ENCODE peak calls at places on chromosomes 16 and 17, in four cellular contexts. V, H, J and Z are unnamed samples. For H3K27me3, the result is how much of the 10 kb centered on the place peaks cover.

GRCh38 chr17:29107933-29108805 is 65.2 kb downstream of the PIPOX start:
- DNase-seq in V (no peak), H (no peak), J (no peak), Z (no peak)

GRCh38 chr16:69761983-69762842 is at the start of gene WWP2:
- DNase-seq in V (peak), H (peak), J (peak), Z (peak)

GRCh38 chr17:39359994-39360393 is 41.4 kb downstream of the FBXL20 start:
- DNase-seq in V (no peak), H (no peak), J (no peak), Z (no peak)

GRCh38 chr17:17493249-17493985 is 2.8 kb downstream of the RASD1 start:
- DNase-seq in V (peak), H (no peak), J (no peak), Z (no peak)

GRCh38 chr17:14295676-14296075 is 5.2 kb upstream of the HS3ST3B1 start:
- DNase-seq in V (no peak), H (no peak), J (no peak), Z (no peak)

GRCh38 chr16:73068546-73069401 is 20.8 kb upstream of the ZFHX3 start:
- DNase-seq in V (no peak), H (no peak), J (peak), Z (no peak)

GRCh38 chr17:47231866-47232265 is 21.8 kb upstream of the ITGB3 start:
- DNase-seq in V (no peak), H (no peak), J (no peak), Z (no peak)

GRCh38 chr16:87288753-87289362 is 28.3 kb downstream of the C16orf95 start:
- DNase-seq in V (no peak), H (no peak), J (no peak), Z (no peak)

DNA sequence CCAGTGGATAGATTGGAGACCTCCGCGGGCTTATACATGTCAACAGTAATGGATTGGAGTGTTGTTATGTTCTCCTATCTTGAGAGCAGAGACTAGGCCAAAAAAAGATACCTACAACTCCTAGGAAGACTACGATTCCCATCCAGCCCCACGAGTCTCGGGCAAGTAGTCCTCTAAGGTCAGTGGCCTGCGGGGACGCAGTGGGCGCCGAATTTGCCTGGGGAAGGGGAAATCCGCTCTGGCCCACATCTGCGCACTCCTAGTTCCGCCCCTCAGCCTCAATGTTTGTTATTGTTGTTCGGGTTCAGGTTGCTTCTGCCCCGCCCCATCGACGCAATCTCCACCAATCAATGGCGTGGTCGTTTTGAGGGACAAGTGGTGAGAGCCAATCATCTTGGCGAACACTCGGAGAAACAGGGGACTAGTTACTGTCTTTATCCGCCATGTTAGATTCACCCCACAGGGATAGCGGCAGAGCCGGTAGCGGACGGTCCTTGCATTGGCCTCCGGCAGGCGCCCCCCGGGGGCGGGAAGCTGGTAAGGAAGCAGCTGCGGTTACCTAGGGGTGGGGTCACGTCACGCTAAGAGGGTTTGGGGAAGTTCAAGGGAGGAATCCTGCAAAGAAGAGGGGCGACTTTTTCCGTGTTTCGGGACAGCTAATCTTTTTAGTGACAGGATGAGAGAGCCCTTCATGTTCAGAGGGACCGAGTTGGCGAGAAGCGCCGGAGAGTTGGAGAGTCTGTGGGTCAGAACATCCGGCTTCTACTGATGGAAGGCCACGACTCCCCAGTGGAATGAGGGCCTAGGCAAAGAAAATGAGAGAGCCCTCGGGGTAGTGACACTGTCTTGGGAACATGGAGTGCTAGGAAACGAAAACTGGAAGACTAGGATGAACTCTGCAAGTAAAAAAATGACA is at the start of gene NBR1:
- DNase-seq in V (peak), H (peak), J (peak), Z (peak)
- TF ChIP-seq CTCF in V (no peak), H (no peak), J (peak), Z (peak)

GRCh38 chr17:79395545-79395944 is 215.3 kb downstream of the RBFOX3 start:
- DNase-seq in V (no peak), H (no peak), J (no peak), Z (no peak)
- H3K27me3 ChIP-seq in V (under half), H (under half), J (under half), Z (under half)

GRCh38 chr17:21213491-21214014 is 408 bp downstream of the TMEM11 start:
- DNase-seq in V (no peak), H (no peak), J (no peak), Z (peak)
- TF ChIP-seq CTCF in V (no peak), H (no peak), J (no peak), Z (no peak)

DNA sequence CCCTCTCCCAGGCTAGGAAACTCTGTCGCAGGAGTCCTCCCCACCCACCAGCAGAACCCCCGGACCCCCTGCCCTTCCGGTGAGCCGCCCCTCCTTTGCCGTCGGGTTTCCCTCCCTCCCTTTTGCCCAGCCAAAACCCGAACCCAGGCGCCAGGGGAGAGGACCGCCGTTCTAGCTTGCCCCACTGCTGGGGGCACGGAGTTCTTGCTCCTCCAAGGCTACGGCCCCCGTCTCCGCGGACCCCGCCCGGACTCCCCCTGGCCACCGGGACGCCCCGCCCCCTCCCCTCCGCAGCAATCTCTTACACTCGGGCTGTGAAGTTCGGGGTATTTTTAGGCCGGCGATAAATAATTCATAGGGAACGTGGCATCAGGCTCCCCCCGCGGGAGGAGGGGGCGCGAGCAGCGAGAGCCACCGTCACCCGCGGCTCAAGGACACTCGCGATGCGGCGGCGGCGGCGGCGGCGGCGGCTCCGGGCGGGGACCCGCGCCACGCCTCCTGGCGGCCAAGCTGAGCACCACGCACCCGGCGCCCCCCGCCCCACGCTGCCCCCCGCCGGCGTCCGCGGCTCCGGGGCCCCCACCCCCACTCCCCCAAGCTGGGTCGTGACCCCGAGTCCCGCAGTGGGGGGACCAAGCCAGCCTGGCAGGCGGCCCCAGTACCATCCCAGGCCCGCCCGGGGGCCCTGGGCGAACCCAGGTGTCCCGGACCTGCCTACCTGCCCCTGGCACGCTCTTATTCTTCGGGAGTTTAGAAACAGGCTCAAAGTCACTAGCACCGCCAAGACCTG is at the start of gene GRIN2C:
- DNase-seq in V (no peak), H (peak), J (no peak), Z (no peak)
- H3K27me3 ChIP-seq in V (under half), H (half or more), J (under half), Z (under half)